ENCODE peak calls at places on chromosomes 12 and 14, in five cellular contexts. K, C, G, L and X are unnamed samples.

GRCh38 chr14:59510001-59510400 is 25.7 kb downstream of the JKAMP start:
- DNase-seq in K (no peak), C (no peak), G (no peak), L (no peak), X (no peak)

GRCh38 chr14:65502676-65503124 is 90.2 kb downstream of the FUT8 start:
- DNase-seq in K (peak; percentile 87), C (no peak), G (peak; percentile 30), L (no peak), X (no peak)

GRCh38 chr14:103073367-103073875 is 10.6 kb upstream of the LBHD2 start:
- DNase-seq in K (peak; percentile 88), C (peak; percentile 85), G (no peak), L (no peak), X (no peak)

GRCh38 chr12:113461666-113462065 is 10.0 kb downstream of the LHX5 start:
- DNase-seq in K (peak; percentile 6), C (no peak), G (no peak), L (no peak), X (no peak)

GRCh38 chr14:35045798-35046047 is 349 bp upstream of the FAM177A1 start:
- DNase-seq in K (peak; percentile 37), C (no peak), G (no peak), L (no peak), X (no peak)

GRCh38 chr14:105919458-105920150 is 393.2 kb downstream of the TMEM121 start:
- DNase-seq in K (no peak), C (no peak), G (no peak), L (no peak), X (no peak)

GRCh38 chr14:91419451-91419850 is 1.8 kb upstream of the CCDC88C start:
- DNase-seq in K (no peak), C (no peak), G (no peak), L (no peak), X (no peak)

GRCh38 chr14:57982802-57983201 is 116.9 kb upstream of the SLC35F4 start:
- DNase-seq in K (peak; percentile 13), C (no peak), G (no peak), L (no peak), X (no peak)

GRCh38 chr14:56294125-56294524 is 175.9 kb downstream of the PELI2 start:
- DNase-seq in K (no peak), C (no peak), G (no peak), L (no peak), X (no peak)

GRCh38 chr12:48001426-48002178 is 2.7 kb downstream of the COL2A1 start:
- DNase-seq in K (no peak), C (peak; percentile 32), G (no peak), L (no peak), X (no peak)

GRCh38 chr12:111386891-111387290 is 18.0 kb upstream of the PHETA1 start:
- DNase-seq in K (no peak), C (no peak), G (no peak), L (no peak), X (no peak)

GRCh38 chr12:2753536-2753935 is 41.2 kb upstream of the FKBP4 start:
- DNase-seq in K (no peak), C (no peak), G (no peak), L (no peak), X (no peak)

GRCh38 chr14:87940894-87941293 is 52.1 kb downstream of the GALC start:
- DNase-seq in K (no peak), C (no peak), G (no peak), L (no peak), X (no peak)

GRCh38 chr12:28535216-28535615 is 345.0 kb downstream of the CCDC91 start:
- DNase-seq in K (peak; percentile 45), C (no peak), G (peak; percentile 6), L (no peak), X (no peak)

GRCh38 chr14:50666772-50667490 is 1.2 kb downstream of the SAV1 start:
- DNase-seq in K (peak; percentile 76), C (peak; percentile 28), G (peak; percentile 76), L (peak; percentile 9), X (peak; percentile 21)

GRCh38 chr12:75482636-75483035 is 2.1 kb downstream of the GLIPR1 start:
- DNase-seq in K (no peak), C (no peak), G (no peak), L (no peak), X (no peak)

GRCh38 chr12:126907900-126908764 is 1358.8 kb upstream of the TMEM132C start:
- DNase-seq in K (no peak), C (no peak), G (no peak), L (no peak), X (no peak)

GRCh38 chr12:6442799-6443198 is 2.0 kb upstream of the CD27 start:
- DNase-seq in K (no peak), C (no peak), G (no peak), L (no peak), X (no peak)

GRCh38 chr12:5768171-5768879 is 176.7 kb downstream of the ANO2 start:
- DNase-seq in K (no peak), C (no peak), G (no peak), L (no peak), X (no peak)

GRCh38 chr14:88554458-88555286 is at the start of gene PTPN21:
- DNase-seq in K (no peak), C (peak; percentile 77), G (peak; percentile 40), L (peak; percentile 51), X (peak; percentile 83)

GRCh38 chr14:90871605-90872233 is 55.5 kb upstream of the TTC7B start:
- DNase-seq in K (peak; percentile 95), C (no peak), G (peak; percentile 40), L (peak; percentile 21), X (no peak)

GRCh38 chr12:122860052-122860853 is 25.0 kb downstream of the HIP1R start:
- DNase-seq in K (peak; percentile 51), C (peak; percentile 89), G (peak; percentile 51), L (peak; percentile 64), X (peak; percentile 88)

GRCh38 chr14:86799244-86799647 is 1193.7 kb downstream of the GALC start:
- DNase-seq in K (peak; percentile 95), C (peak; percentile 58), G (peak; percentile 84), L (no peak), X (no peak)

GRCh38 chr14:88346048-88346639 is 23.1 kb upstream of the KCNK10 start:
- DNase-seq in K (no peak), C (no peak), G (no peak), L (no peak), X (no peak)

GRCh38 chr12:22255097-22255496 is 79.4 kb downstream of the ST8SIA1 start:
- DNase-seq in K (peak; percentile 44), C (no peak), G (no peak), L (no peak), X (no peak)

GRCh38 chr14:79333198-79333546 is 878.1 kb downstream of the DIO2 start:
- DNase-seq in K (peak; percentile 55), C (no peak), G (no peak), L (no peak), X (no peak)